ENCODE peak calls at places on chromosomes 2 and 18, in seven cellular contexts. J is pancreas, P is endodermal cell, H is nephron progenitor cell, O is MM.1S, V is HFFc6, N is transverse colon. D is an unnamed sample.

GRCh38 chr2:201971516-201972228 is 62.0 kb upstream of the FZD7 start:
- DNase-seq in N (no peak), V (no peak), P (no peak), H (no peak), O (no peak), J (no peak), D (no peak)

GRCh38 chr2:1727101-1727771 is 17.1 kb downstream of the PXDN start:
- DNase-seq in N (peak), O (no peak), J (no peak), V (no peak), P (peak), H (no peak), D (no peak)

GRCh38 chr2:48305569-48305968 is 224.4 kb upstream of the STON1 start:
- DNase-seq in O (no peak), H (no peak), J (no peak), N (no peak), V (no peak), P (no peak), D (no peak)

GRCh38 chr2:96259497-96259921 is 6.3 kb downstream of the TMEM127 start:
- DNase-seq in P (no peak), N (peak), V (no peak), J (peak), O (peak), H (no peak), D (no peak)

GRCh38 chr2:53021285-53021684 is 746.3 kb upstream of the CHAC2 start:
- DNase-seq in J (no peak), O (no peak), N (no peak), P (no peak), V (peak), H (no peak), D (no peak)

GRCh38 chr2:161943012-161943411 is 131.0 kb downstream of the DPP4 start:
- DNase-seq in N (no peak), O (no peak), H (no peak), J (no peak), V (no peak), P (no peak), D (no peak)

GRCh38 chr18:74645717-74646116 is 48.0 kb downstream of the ZNF407 start:
- DNase-seq in V (peak), J (no peak), O (no peak), N (no peak), H (no peak), P (no peak), D (no peak)

GRCh38 chr2:189082576-189082975 is 97.0 kb downstream of the COL5A2 start:
- DNase-seq in P (no peak), V (peak), H (no peak), J (no peak), N (no peak), O (no peak), D (no peak)

GRCh38 chr2:157364257-157364974 is 38.8 kb upstream of the ERMN start:
- DNase-seq in N (no peak), O (peak), P (no peak), H (no peak), V (no peak), J (no peak), D (peak)

GRCh38 chr2:202643012-202643858 is 8.5 kb downstream of the FAM117B start:
- DNase-seq in O (no peak), N (no peak), J (no peak), V (no peak), H (no peak), P (no peak), D (peak)

GRCh38 chr2:225781991-225782390 is 382.5 kb downstream of the NYAP2 start:
- DNase-seq in P (no peak), J (no peak), O (no peak), V (no peak), N (no peak), H (no peak), D (no peak)

GRCh38 chr2:234241656-234242445 is 191.3 kb downstream of the SPP2 start:
- DNase-seq in J (no peak), V (peak), N (no peak), H (peak), O (no peak), P (no peak), D (no peak)

GRCh38 chr2:235008584-235009044 is 56.8 kb downstream of the SH3BP4 start:
- DNase-seq in O (no peak), H (no peak), N (peak), V (no peak), P (no peak), J (peak), D (no peak)

DNA sequence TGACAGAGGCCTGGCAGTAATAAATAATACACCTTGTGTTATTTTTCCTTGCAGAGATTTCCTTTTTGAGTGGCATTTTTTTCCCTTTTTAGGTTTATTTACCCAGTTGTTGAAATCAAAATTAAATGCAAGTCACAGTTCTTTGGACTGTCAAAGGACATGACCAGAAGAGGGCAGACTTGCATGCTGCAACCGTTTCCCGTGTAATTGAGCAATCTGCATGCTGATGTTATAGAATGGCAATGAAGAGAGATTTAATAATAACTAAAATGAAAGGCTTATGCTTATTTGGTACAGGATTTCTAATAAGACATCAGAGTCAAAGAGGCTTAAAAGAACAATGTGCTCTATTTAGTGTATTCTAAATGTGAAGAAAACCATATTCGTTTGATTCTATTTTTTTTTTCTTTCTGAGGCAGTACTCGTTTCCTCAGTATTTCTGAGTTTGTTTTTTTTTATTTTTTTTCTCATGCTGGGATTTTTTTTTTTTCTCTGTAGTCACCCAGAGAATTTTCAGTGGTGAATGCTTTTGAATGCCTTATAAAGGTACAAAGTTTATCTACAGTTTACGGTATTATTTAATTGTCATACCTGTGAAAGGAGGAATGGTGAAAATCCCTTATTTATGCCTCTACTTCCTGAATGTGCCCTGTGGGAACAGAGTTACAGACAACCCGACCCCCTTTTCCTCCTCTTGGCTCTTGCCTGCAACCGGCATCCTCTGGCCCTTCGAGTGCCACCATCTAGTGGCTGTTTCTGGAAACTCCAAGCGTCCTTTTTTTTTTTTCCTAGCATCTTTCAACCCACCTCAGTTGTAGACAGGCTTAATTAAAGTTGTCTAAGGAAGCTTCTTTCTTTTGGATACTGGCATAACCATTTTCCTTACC is 368.5 kb downstream of the LRRTM1 start:
- DNase-seq in H (peak), P (peak), V (peak), N (peak), O (peak), J (peak), D (no peak)
- TF ChIP-seq CTCF in H (peak), P (peak), V (peak), N (peak), O (peak), J (peak), D (peak)

GRCh38 chr2:74507145-74507925 is at the start of gene PCGF1:
- DNase-seq in J (peak), H (peak), O (peak), N (peak), P (peak), V (peak), D (peak)
- TF ChIP-seq CTCF in J (no peak), H (peak), O (peak), N (peak), P (peak), V (peak), D (peak)

DNA sequence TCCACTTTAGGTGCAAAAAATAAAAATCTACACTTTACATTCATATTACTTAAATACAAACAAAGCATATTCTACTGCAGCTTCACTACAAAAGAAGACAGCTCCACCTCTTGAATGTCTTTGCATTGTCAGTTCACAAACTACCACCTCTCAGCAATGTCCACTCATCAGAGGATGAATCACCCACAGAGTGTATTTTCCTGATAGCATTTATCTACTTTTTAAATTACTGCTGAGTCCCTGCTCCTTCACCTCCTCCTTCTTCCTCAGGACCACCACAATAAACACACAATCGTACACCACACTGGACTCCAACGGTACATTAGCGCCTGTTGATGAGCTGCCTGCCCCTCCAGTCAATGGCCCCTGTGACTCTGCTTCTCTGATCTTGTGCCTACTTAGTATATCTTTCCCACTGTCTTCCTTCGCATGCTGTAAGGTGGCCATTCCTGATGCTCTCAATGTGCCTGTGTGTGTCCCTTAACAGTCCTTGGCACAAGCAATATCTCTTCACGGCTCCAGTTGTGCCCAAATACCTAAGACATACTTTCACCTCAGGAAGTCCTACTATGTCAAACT is 120.9 kb downstream of the DHRS9 start:
- DNase-seq in J (no peak), O (no peak), V (no peak), P (no peak), N (no peak), H (no peak), D (no peak)
- TF ChIP-seq CTCF in J (no peak), O (no peak), V (no peak), P (no peak), N (no peak), H (no peak), D (no peak)

DNA sequence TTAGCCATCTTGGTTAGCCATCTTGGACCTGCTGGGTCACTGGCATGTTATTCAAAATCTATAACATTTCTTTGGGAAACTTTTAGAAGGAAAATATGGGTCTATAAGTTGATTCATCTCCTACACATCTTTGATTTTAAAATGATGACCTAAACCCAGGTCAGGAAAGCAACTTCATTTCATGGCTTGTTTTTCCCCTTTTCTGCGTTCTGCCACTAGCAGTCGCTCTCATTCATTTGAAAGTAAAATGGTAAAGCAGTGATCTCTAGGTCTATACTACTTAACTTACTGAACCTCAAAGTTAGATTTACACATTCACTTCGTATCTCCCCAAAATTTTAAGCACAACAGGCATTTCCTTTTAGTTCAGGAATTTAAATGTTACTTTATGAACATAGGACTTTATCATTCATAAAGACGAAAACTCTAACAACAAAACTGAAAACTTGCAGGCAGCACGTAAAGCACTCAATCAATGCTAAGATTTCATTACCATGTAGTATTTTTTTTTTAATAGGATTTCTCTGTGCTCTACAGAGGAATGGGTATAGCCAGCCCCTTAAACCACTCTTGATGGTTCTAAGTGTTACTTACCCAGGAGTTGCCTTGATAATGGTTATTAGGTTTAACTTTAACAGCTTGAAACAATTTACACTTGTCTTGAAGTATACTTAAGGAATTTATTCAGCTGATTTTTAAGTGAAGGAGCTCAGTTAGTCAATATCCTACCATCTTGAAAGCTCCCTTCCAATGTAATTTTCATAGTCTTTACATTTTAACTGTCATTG is 62.5 kb downstream of the GORASP2 start:
- DNase-seq in V (no peak), H (no peak), O (no peak), N (no peak), P (no peak), J (no peak), D (no peak)
- TF ChIP-seq CTCF in V (no peak), H (no peak), O (no peak), N (no peak), P (peak), J (no peak), D (no peak)

GRCh38 chr2:139946690-139947089 is 1166.5 kb upstream of the NXPH2 start:
- DNase-seq in J (no peak), V (no peak), P (peak), O (no peak), H (no peak), N (no peak), D (no peak)
- TF ChIP-seq CTCF in J (no peak), V (no peak), P (peak), O (no peak), H (no peak), N (no peak), D (no peak)

GRCh38 chr2:101795033-101795432 is 97.5 kb downstream of the MAP4K4 start:
- DNase-seq in V (no peak), H (no peak), P (no peak), J (no peak), N (no peak), O (no peak), D (no peak)

GRCh38 chr2:101790856-101791255 is 93.3 kb downstream of the MAP4K4 start:
- DNase-seq in V (peak), O (no peak), N (no peak), J (no peak), H (no peak), P (no peak), D (no peak)

GRCh38 chr2:101794141-101794540 is 96.6 kb downstream of the MAP4K4 start:
- DNase-seq in O (no peak), V (no peak), J (no peak), P (no peak), N (no peak), H (no peak), D (no peak)

GRCh38 chr2:101792208-101792607 is 94.7 kb downstream of the MAP4K4 start:
- DNase-seq in O (no peak), H (no peak), J (no peak), V (no peak), N (no peak), P (no peak), D (no peak)

DNA sequence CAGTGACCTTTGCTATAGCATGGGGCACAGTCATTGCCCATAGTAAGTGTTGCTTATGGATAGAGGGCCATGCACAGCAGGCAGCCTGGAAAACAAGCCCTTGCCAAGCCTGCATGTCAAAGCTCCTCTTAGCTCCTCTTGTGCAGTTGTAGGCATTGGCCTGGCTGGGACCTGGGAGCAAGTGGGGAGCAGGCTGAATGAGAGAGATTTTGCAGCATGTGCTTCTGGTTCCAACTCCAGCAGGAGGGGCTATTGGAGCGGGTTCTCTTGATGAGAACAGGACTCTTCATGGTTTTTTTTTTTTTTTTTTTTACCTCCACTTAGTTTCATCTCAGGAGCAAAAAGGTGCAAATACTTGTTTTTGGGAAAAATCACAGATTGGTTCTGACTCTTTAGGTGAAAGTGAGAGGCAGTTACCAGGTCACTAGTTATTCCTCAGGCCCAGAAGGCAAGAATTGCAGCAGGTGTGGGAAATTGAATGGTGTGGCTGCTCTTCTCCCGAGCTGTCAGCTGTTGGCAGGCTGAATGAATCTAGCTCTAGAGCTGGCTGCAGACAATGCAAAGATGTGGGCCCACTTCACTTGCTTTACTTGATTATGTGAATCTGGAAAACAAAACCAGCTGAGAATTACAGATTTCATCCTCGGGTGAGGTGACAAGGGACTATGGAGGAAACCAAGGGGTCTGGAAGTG is 95.9 kb downstream of the MAP4K4 start:
- DNase-seq in N (no peak), H (no peak), O (no peak), P (peak), J (no peak), V (no peak), D (no peak)
- TF ChIP-seq CTCF in N (no peak), H (no peak), O (no peak), P (peak), J (no peak), V (peak), D (no peak)

GRCh38 chr2:215830313-215830712 is 183.0 kb downstream of the MREG start:
- DNase-seq in H (no peak), O (no peak), J (no peak), N (peak), P (no peak), V (peak), D (no peak)

GRCh38 chr2:215829261-215829660 is 184.1 kb downstream of the MREG start:
- DNase-seq in P (no peak), V (no peak), N (no peak), H (no peak), J (no peak), O (no peak), D (no peak)

GRCh38 chr2:215826376-215826775 is 187.0 kb downstream of the MREG start:
- DNase-seq in H (no peak), P (no peak), J (no peak), N (no peak), V (no peak), O (no peak), D (no peak)

GRCh38 chr2:215826838-215827441 is 186.4 kb downstream of the MREG start:
- DNase-seq in N (no peak), J (no peak), H (no peak), O (no peak), P (no peak), V (peak), D (no peak)

GRCh38 chr2:215828528-215829184 is 184.7 kb downstream of the MREG start:
- DNase-seq in H (peak), P (peak), V (peak), N (peak), O (peak), J (peak), D (peak)
- TF ChIP-seq CTCF in H (peak), P (peak), V (peak), N (peak), O (peak), J (peak), D (peak)

GRCh38 chr2:231715988-231716616 is 7.8 kb downstream of the PTMA start:
- DNase-seq in V (no peak), O (no peak), J (no peak), N (no peak), H (no peak), P (peak), D (no peak)

GRCh38 chr2:231717281-231718180 is 9.2 kb downstream of the PTMA start:
- DNase-seq in P (peak), V (peak), H (peak), N (no peak), O (peak), J (no peak), D (peak)

GRCh38 chr2:231715499-231715837 is 7.1 kb downstream of the PTMA start:
- DNase-seq in N (no peak), V (no peak), H (no peak), O (no peak), P (no peak), J (no peak), D (no peak)

GRCh38 chr2:231714639-231715498 is 6.5 kb downstream of the PTMA start:
- DNase-seq in N (peak), P (peak), V (no peak), O (peak), J (peak), H (peak), D (peak)

DNA sequence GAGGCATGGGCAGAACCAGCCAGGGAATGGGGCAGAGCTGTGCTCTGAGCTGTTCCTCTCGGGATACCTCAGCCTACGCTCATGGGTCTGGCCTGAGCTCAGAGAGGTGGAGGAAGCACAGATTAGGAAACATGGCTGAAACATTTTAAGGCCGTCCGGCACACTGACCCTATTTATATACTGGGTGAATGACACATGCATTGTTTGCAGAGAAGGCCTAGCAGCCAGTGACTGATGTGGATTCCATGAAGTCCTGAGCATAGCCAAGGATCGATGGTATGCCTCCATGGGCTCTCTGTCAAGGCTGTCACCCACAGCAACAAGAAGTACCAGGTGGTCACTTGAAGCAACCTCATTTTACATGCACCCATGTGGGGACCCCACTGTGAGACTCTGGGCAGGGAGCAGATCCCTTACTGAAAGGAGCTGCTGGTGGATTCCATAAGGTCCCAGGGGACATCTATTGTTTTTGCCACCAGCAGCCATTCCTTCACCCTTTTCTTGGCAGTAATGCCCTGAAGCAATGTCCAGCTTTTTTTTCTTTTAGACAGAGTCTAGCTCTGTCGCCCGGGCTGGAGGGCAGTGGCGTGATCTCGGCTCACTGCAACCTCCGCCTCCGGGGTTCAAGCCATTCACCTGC is 8.4 kb downstream of the PTMA start:
- DNase-seq in N (no peak), V (peak), P (no peak), H (no peak), J (no peak), O (no peak), D (no peak)
- TF ChIP-seq CTCF in N (no peak), V (no peak), P (no peak), H (no peak), J (no peak), O (no peak), D (no peak)

D was measured in GM13976.